ENCODE peak calls at places on chromosomes 16 and 17, in ten cellular contexts. D, K, S, O, J, W, G, I, C and V are unnamed samples.

GRCh38 chr17:75506134-75506533 is 9.2 kb downstream of the CASKIN2 start:
- DNase-seq in D (no peak), S (no peak), O (no peak), J (no peak), K (no peak), G (no peak), C (no peak), W (no peak), I (no peak), V (no peak)

GRCh38 chr17:41588126-41588810 is 1.6 kb upstream of the KRT14 start:
- DNase-seq in W (no peak), D (no peak), S (no peak), J (no peak), I (no peak), K (no peak), C (peak), O (no peak), G (no peak), V (no peak)

GRCh38 chr17:63973930-63974593 is 1.3 kb upstream of the SCN4A start:
- DNase-seq in J (peak), G (no peak), I (no peak), O (peak), D (no peak), S (no peak), K (no peak), C (peak), W (peak), V (no peak)

GRCh38 chr17:21285164-21286065 is 904 bp downstream of the MAP2K3 start:
- DNase-seq in I (no peak), G (no peak), W (peak), C (peak), O (peak), K (peak), S (no peak), D (no peak), J (peak), V (no peak)

GRCh38 chr17:16912021-16912962 is 59.6 kb downstream of the TNFRSF13B start:
- DNase-seq in W (no peak), C (peak), I (no peak), J (no peak), D (no peak), K (no peak), O (no peak), G (no peak), S (no peak), V (no peak)

GRCh38 chr17:8951210-8951609 is 14.3 kb downstream of the PIK3R5 start:
- DNase-seq in O (no peak), S (no peak), G (no peak), D (no peak), C (no peak), I (no peak), J (no peak), K (no peak), W (no peak), V (no peak)

GRCh38 chr16:85514601-85515318 is 98.4 kb upstream of the GSE1 start:
- DNase-seq in S (peak), K (no peak), J (peak), W (no peak), G (no peak), I (no peak), O (peak), C (peak), D (no peak), V (peak)

GRCh38 chr17:78823282-78824046 is 17.1 kb downstream of the USP36 start:
- DNase-seq in C (no peak), D (no peak), W (no peak), O (no peak), J (no peak), I (no peak), K (no peak), S (no peak), G (no peak), V (no peak)

GRCh38 chr16:65176603-65177002 is 54.7 kb upstream of the CDH11 start:
- DNase-seq in C (no peak), I (no peak), J (peak), G (no peak), W (peak), S (peak), K (no peak), D (no peak), O (peak), V (peak)

GRCh38 chr17:17511971-17512858 is 16.0 kb upstream of the RASD1 start:
- DNase-seq in S (no peak), C (no peak), W (peak), K (peak), D (no peak), G (no peak), J (peak), O (peak), I (no peak), V (peak)

GRCh38 chr17:66947311-66947710 is 17.2 kb upstream of the CACNG4 start:
- DNase-seq in I (no peak), J (no peak), O (no peak), G (no peak), W (no peak), C (no peak), K (no peak), S (no peak), D (no peak), V (no peak)

GRCh38 chr16:56609463-56609921 is 1.1 kb downstream of the MT2A start:
- DNase-seq in I (peak), S (peak), G (peak), K (peak), C (peak), W (no peak), D (peak), J (peak), O (peak), V (peak)

GRCh38 chr17:21019976-21020575 is 22.7 kb downstream of the USP22 start:
- DNase-seq in K (peak), J (peak), C (peak), S (no peak), O (no peak), D (no peak), W (peak), G (peak), I (peak), V (no peak)

GRCh38 chr17:60439501-60439900 is 17.2 kb downstream of the CHCT1 start:
- DNase-seq in W (no peak), G (no peak), K (peak), O (no peak), D (no peak), C (no peak), I (no peak), S (no peak), J (no peak), V (no peak)

GRCh38 chr16:993731-994130 is 12.2 kb downstream of the SOX8 start:
- DNase-seq in C (no peak), I (no peak), G (no peak), K (no peak), J (no peak), O (no peak), S (no peak), W (no peak), D (no peak), V (no peak)

GRCh38 chr16:66970775-66971725 is 10.0 kb downstream of the CES3 start:
- DNase-seq in O (peak), K (no peak), C (no peak), W (peak), J (peak), D (no peak), S (no peak), G (no peak), I (no peak), V (no peak)

GRCh38 chr16:67246081-67246944 is 968 bp downstream of the FHOD1 start:
- DNase-seq in I (peak), D (no peak), C (peak), O (peak), G (peak), S (peak), J (peak), W (peak), K (peak), V (peak)

GRCh38 chr17:15978606-15979005 is 20.9 kb downstream of the ZSWIM7 start:
- DNase-seq in C (no peak), D (no peak), K (no peak), W (no peak), S (no peak), O (no peak), G (no peak), J (no peak), I (no peak), V (no peak)

GRCh38 chr16:14050297-14051027 is 20.7 kb upstream of the MRTFB start:
- DNase-seq in D (no peak), C (no peak), I (no peak), J (no peak), W (no peak), S (no peak), K (no peak), G (no peak), O (peak), V (no peak)

GRCh38 chr17:79748296-79749099 is 17.8 kb downstream of the ENPP7 start:
- DNase-seq in O (no peak), K (no peak), J (no peak), C (no peak), G (no peak), S (no peak), D (no peak), I (no peak), W (no peak), V (no peak)

GRCh38 chr16:81207076-81207475 is 31.4 kb upstream of the BCO1 start:
- DNase-seq in K (no peak), S (no peak), C (no peak), G (no peak), I (no peak), D (no peak), O (no peak), W (no peak), J (no peak), V (no peak)

GRCh38 chr17:76791053-76791980 is 53.4 kb downstream of the MFSD11 start:
- DNase-seq in I (peak), W (no peak), C (no peak), D (no peak), K (peak), O (peak), J (peak), S (no peak), G (peak), V (no peak)

GRCh38 chr16:28990375-28991040 is 5.7 kb downstream of the LAT start:
- DNase-seq in G (no peak), W (no peak), D (peak), K (no peak), J (no peak), C (no peak), S (no peak), O (no peak), I (peak), V (no peak)

GRCh38 chr17:75740631-75741077 is 19.4 kb downstream of the ITGB4 start:
- DNase-seq in G (no peak), O (no peak), D (no peak), W (no peak), J (no peak), C (peak), K (no peak), I (no peak), S (no peak), V (no peak)

GRCh38 chr17:57077000-57077399 is 8.0 kb upstream of the AKAP1 start:
- DNase-seq in O (no peak), S (no peak), C (no peak), K (no peak), D (no peak), I (no peak), J (no peak), G (no peak), W (no peak), V (no peak)

GRCh38 chr17:50668025-50668837 is 33.5 kb downstream of the ABCC3 start:
- DNase-seq in G (no peak), S (no peak), J (peak), C (no peak), I (no peak), W (no peak), D (no peak), K (no peak), O (peak), V (no peak)

GRCh38 chr17:77490361-77491183 is 349.8 kb downstream of the SEC14L1 start:
- DNase-seq in O (no peak), S (no peak), W (peak), J (no peak), K (no peak), D (no peak), C (peak), I (no peak), G (no peak), V (no peak)

GRCh38 chr17:11582217-11582616 is 16.1 kb upstream of the DNAH9 start:
- DNase-seq in G (no peak), C (no peak), K (no peak), W (no peak), S (no peak), I (no peak), O (no peak), J (no peak), D (no peak), V (no peak)

GRCh38 chr16:82675300-82675699 is 48.5 kb downstream of the CDH13 start:
- DNase-seq in W (no peak), O (peak), C (no peak), S (no peak), G (no peak), J (no peak), I (no peak), K (no peak), D (no peak), V (no peak)

GRCh38 chr17:78803161-78803845 is 21.2 kb upstream of the CYTH1 start:
- DNase-seq in W (no peak), C (no peak), K (no peak), O (no peak), I (no peak), G (peak), J (no peak), S (no peak), D (no peak), V (no peak)

GRCh38 chr17:29292071-29292991 is 1.6 kb downstream of the NUFIP2 start:
- DNase-seq in J (peak), I (peak), O (peak), D (peak), S (peak), K (peak), G (peak), C (peak), W (peak), V (no peak)

GRCh38 chr17:78739331-78739853 is 42.7 kb downstream of the CYTH1 start:
- DNase-seq in O (no peak), C (no peak), I (no peak), J (no peak), W (no peak), D (no peak), G (no peak), K (peak), S (no peak), V (no peak)

GRCh38 chr16:72458035-72458434 is 286.1 kb upstream of the PMFBP1 start:
- DNase-seq in D (no peak), W (no peak), C (no peak), S (no peak), G (no peak), K (no peak), J (no peak), I (no peak), O (no peak), V (no peak)